ENCODE peak calls at places on chromosomes 2 and 18, in seven cellular contexts. N, R, J, I, C, S and O are unnamed samples.

GRCh38 chr2:117771969-117772630 is 42.4 kb upstream of the DDX18 start:
- DNase-seq in J (peak; percentile 46), N (peak; percentile 23), I (peak; percentile 31), C (no peak), R (no peak), S (no peak), O (no peak)

GRCh38 chr18:25111382-25112070 is 240.4 kb downstream of the ZNF521 start:
- DNase-seq in R (no peak), N (no peak), C (no peak), S (no peak), I (no peak), J (no peak), O (no peak)

GRCh38 chr2:10918661-10919414 is 7.1 kb downstream of the KCNF1 start:
- DNase-seq in I (no peak), R (no peak), C (peak; percentile 41), S (no peak), N (no peak), J (no peak), O (no peak)

GRCh38 chr2:126700073-126700581 is 44.2 kb downstream of the GYPC start:
- DNase-seq in N (no peak), J (no peak), C (no peak), S (no peak), R (peak; percentile 57), I (no peak), O (no peak)

GRCh38 chr2:43124667-43125057 is 101.7 kb downstream of the ZFP36L2 start:
- DNase-seq in I (no peak), J (no peak), C (no peak), R (no peak), S (no peak), N (no peak), O (no peak)

GRCh38 chr18:79832169-79832568 is 34.4 kb downstream of the KCNG2 start:
- DNase-seq in N (no peak), R (no peak), C (no peak), S (no peak), J (no peak), I (no peak), O (no peak)

GRCh38 chr2:202721621-202722020 is 86.9 kb downstream of the FAM117B start:
- DNase-seq in I (peak; percentile 6), J (no peak), C (no peak), S (no peak), R (peak; percentile 5), N (no peak), O (no peak)

GRCh38 chr2:149894760-149895159 is 307.2 kb upstream of the MMADHC start:
- DNase-seq in C (no peak), I (no peak), N (no peak), J (no peak), R (no peak), S (no peak), O (no peak)

GRCh38 chr2:206693399-206694137 is 24.6 kb downstream of the DYTN start:
- DNase-seq in I (peak; percentile 65), J (peak; percentile 59), N (peak; percentile 75), R (peak; percentile 73), S (peak; percentile 24), C (peak; percentile 26), O (peak; percentile 7)

GRCh38 chr2:75598572-75599155 is 37.9 kb upstream of the EVA1A start:
- DNase-seq in N (no peak), S (no peak), R (no peak), J (no peak), C (no peak), I (no peak), O (no peak)

GRCh38 chr2:196066794-196067382 is 1.7 kb downstream of the DNAH7 start:
- DNase-seq in S (no peak), I (no peak), J (peak; percentile 47), N (peak; percentile 19), C (peak; percentile 44), R (no peak), O (no peak)

GRCh38 chr2:8754056-8754790 is 72.4 kb downstream of the ID2 start:
- DNase-seq in R (no peak), N (no peak), S (no peak), C (no peak), J (peak; percentile 55), I (no peak), O (no peak)

GRCh38 chr2:144582651-144583361 is 62.9 kb upstream of the ZEB2 start:
- DNase-seq in C (peak; percentile 82), I (no peak), J (no peak), R (no peak), N (no peak), S (no peak), O (no peak)

GRCh38 chr2:19911799-19912509 is 10.2 kb upstream of the TTC32 start:
- DNase-seq in I (no peak), R (no peak), C (no peak), S (no peak), N (peak; percentile 92), J (no peak), O (no peak)

GRCh38 chr2:126678278-126679073 is 22.5 kb downstream of the GYPC start:
- DNase-seq in R (no peak), J (no peak), C (no peak), I (no peak), S (no peak), N (no peak), O (no peak)

GRCh38 chr18:3062798-3063563 is 50.0 kb upstream of the LPIN2 start:
- DNase-seq in N (peak; percentile 13), J (peak; percentile 63), R (peak; percentile 30), I (peak; percentile 72), C (peak; percentile 45), S (no peak), O (no peak)

GRCh38 chr2:168246072-168246482 is 1.3 kb downstream of the STK39 start:
- DNase-seq in R (peak; percentile 15), S (no peak), J (peak; percentile 20), N (no peak), I (no peak), C (no peak), O (no peak)

GRCh38 chr2:168246483-168247340 is 683 bp downstream of the STK39 start:
- DNase-seq in C (peak; percentile 56), S (no peak), R (peak; percentile 30), I (peak; percentile 31), J (peak; percentile 83), N (no peak), O (no peak)

GRCh38 chr2:168244318-168244717 is 3.1 kb downstream of the STK39 start:
- DNase-seq in J (no peak), S (no peak), I (peak; percentile 74), R (no peak), N (no peak), C (no peak), O (no peak)

GRCh38 chr2:168243061-168243460 is 4.3 kb downstream of the STK39 start:
- DNase-seq in J (no peak), S (no peak), I (no peak), R (no peak), N (no peak), C (no peak), O (no peak)

GRCh38 chr2:168245074-168245825 is 2.1 kb downstream of the STK39 start:
- DNase-seq in I (no peak), R (no peak), J (no peak), N (no peak), S (no peak), C (no peak), O (no peak)
- TF ChIP-seq YY1 in I (no peak), R (no peak), J (no peak), N (no peak), S (no peak), C (no peak), O (no peak)

GRCh38 chr2:104870249-104870816 is 16.4 kb downstream of the POU3F3 start:
- DNase-seq in C (no peak), R (no peak), N (no peak), I (no peak), J (no peak), S (no peak), O (no peak)

GRCh38 chr2:104872866-104873688 is 19.2 kb downstream of the POU3F3 start:
- DNase-seq in I (peak; percentile 58), N (peak; percentile 10), C (peak; percentile 40), S (no peak), J (peak; percentile 81), R (no peak), O (peak; percentile 88)

GRCh38 chr2:104873689-104874054 is 19.8 kb downstream of the POU3F3 start:
- DNase-seq in S (no peak), J (no peak), C (no peak), R (no peak), N (no peak), I (no peak), O (no peak)

GRCh38 chr2:104871566-104872033 is 17.7 kb downstream of the POU3F3 start:
- DNase-seq in S (no peak), N (no peak), C (no peak), I (no peak), R (no peak), J (no peak), O (no peak)

GRCh38 chr2:104872034-104872865 is 18.3 kb downstream of the POU3F3 start:
- DNase-seq in J (no peak), N (no peak), I (no peak), S (no peak), C (no peak), R (no peak), O (peak; percentile 81)
- TF ChIP-seq YY1 in J (no peak), N (no peak), I (no peak), S (no peak), C (no peak), R (no peak), O (no peak)

GRCh38 chr18:58512161-58512581 is 116.7 kb downstream of the ALPK2 start:
- DNase-seq in N (no peak), S (no peak), J (no peak), I (no peak), C (no peak), R (peak; percentile 87), O (peak; percentile 75)
- TF ChIP-seq YY1 in N (no peak), S (no peak), J (no peak), I (no peak), C (no peak), R (no peak), O (peak; percentile 59)

DNA sequence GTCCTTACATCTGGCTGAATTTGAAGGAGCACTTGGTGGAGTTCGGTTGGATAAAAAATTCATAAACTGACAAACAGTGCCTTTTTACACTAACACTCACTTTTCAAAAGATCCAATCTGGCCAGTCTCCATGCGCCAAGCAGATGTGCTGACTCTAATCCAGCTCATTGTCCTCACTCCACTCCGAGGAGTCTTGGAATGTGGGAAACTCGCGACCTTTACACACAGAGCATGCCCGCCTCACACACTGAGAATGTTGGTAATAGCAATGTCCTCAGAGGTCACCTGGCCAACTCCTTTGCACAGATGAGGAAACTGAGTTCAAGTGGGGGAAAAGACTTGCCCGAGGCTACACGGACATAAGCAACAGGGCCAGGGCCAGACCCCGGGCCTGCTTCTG is 66.8 kb downstream of the XDH start:
- DNase-seq in J (no peak), C (no peak), N (no peak), I (no peak), S (no peak), R (no peak), O (no peak)
- TF ChIP-seq YY1 in J (no peak), C (no peak), N (no peak), I (no peak), S (no peak), R (no peak), O (no peak)